ENCODE peak calls at places on chromosomes 11 and 22, in four cellular contexts. One of them, this sample, is unnamed.

GRCh38 chr11:82733444-82734119 is at the start of gene FAM181B:
- DNase-seq in mucosa of descending colon: peak; percentile 61
- DNase-seq in HT1080: no peak
- DNase-seq in GM03348: peak; percentile 35
- DNase-seq in this sample: peak; percentile 31

GRCh38 chr11:95584180-95584579 is 205.4 kb downstream of the FAM76B start:
- DNase-seq in mucosa of descending colon: no peak
- DNase-seq in HT1080: no peak
- DNase-seq in GM03348: no peak
- DNase-seq in this sample: peak; percentile 7

GRCh38 chr11:96095884-96096301 is 172.0 kb upstream of the MTMR2 start:
- DNase-seq in mucosa of descending colon: peak; percentile 33
- DNase-seq in HT1080: no peak
- DNase-seq in GM03348: no peak
- DNase-seq in this sample: peak; percentile 22

GRCh38 chr11:70953720-70954119 is 298.7 kb downstream of the SHANK2 start:
- DNase-seq in mucosa of descending colon: no peak
- DNase-seq in HT1080: no peak
- DNase-seq in GM03348: no peak
- DNase-seq in this sample: no peak

GRCh38 chr22:23750744-23751440 is at the start of gene ZNF70:
- DNase-seq in mucosa of descending colon: peak; percentile 95
- DNase-seq in HT1080: peak; percentile 71
- DNase-seq in GM03348: peak; percentile 94
- DNase-seq in this sample: peak; percentile 88

GRCh38 chr11:73265278-73265810 is 6.8 kb upstream of the P2RY6 start:
- DNase-seq in mucosa of descending colon: no peak
- DNase-seq in HT1080: no peak
- DNase-seq in GM03348: no peak
- DNase-seq in this sample: no peak

GRCh38 chr11:94845622-94846021 is 77.5 kb downstream of the AMOTL1 start:
- DNase-seq in mucosa of descending colon: no peak
- DNase-seq in HT1080: no peak
- DNase-seq in GM03348: no peak
- DNase-seq in this sample: no peak

GRCh38 chr11:22173532-22173931 is 19.4 kb upstream of the ANO5 start:
- DNase-seq in mucosa of descending colon: no peak
- DNase-seq in HT1080: no peak
- DNase-seq in GM03348: no peak
- DNase-seq in this sample: no peak

GRCh38 chr22:37609240-37610152 is 862 bp downstream of the GGA1 start:
- DNase-seq in mucosa of descending colon: peak; percentile 49
- DNase-seq in HT1080: no peak
- DNase-seq in GM03348: peak; percentile 41
- DNase-seq in this sample: peak; percentile 36

GRCh38 chr11:27317751-27318150 is 45.3 kb downstream of the CCDC34 start:
- DNase-seq in mucosa of descending colon: no peak
- DNase-seq in HT1080: peak; percentile 61
- DNase-seq in GM03348: peak; percentile 54
- DNase-seq in this sample: peak; percentile 70

GRCh38 chr11:110433393-110434333 is 3.9 kb downstream of the FDX1 start:
- DNase-seq in mucosa of descending colon: no peak
- DNase-seq in HT1080: peak; percentile 30
- DNase-seq in GM03348: peak; percentile 43
- DNase-seq in this sample: peak; percentile 54

GRCh38 chr11:12119502-12119901 is 9.1 kb downstream of the MICAL2 start:
- DNase-seq in mucosa of descending colon: peak; percentile 68
- DNase-seq in HT1080: peak; percentile 36
- DNase-seq in GM03348: no peak
- DNase-seq in this sample: peak; percentile 47

GRCh38 chr11:41954034-41954433 is 494.6 kb upstream of the LRRC4C start:
- DNase-seq in mucosa of descending colon: no peak
- DNase-seq in HT1080: peak; percentile 84
- DNase-seq in GM03348: peak; percentile 64
- DNase-seq in this sample: peak; percentile 52

GRCh38 chr22:49968313-49968830 is 7.8 kb downstream of the PIM3 start:
- DNase-seq in mucosa of descending colon: peak; percentile 41
- DNase-seq in HT1080: no peak
- DNase-seq in GM03348: no peak
- DNase-seq in this sample: no peak

GRCh38 chr11:134026655-134027343 is 42.1 kb upstream of the JAM3 start:
- DNase-seq in mucosa of descending colon: no peak
- DNase-seq in HT1080: no peak
- DNase-seq in GM03348: no peak
- DNase-seq in this sample: peak; percentile 28

GRCh38 chr11:9574806-9575530 is 1.5 kb downstream of the WEE1 start:
- DNase-seq in mucosa of descending colon: peak; percentile 53
- DNase-seq in HT1080: peak; percentile 81
- DNase-seq in GM03348: peak; percentile 78
- DNase-seq in this sample: peak; percentile 91

GRCh38 chr11:60710482-60710881 is 11.1 kb downstream of the MS4A8 start:
- DNase-seq in mucosa of descending colon: no peak
- DNase-seq in HT1080: peak; percentile 8
- DNase-seq in GM03348: no peak
- DNase-seq in this sample: no peak

GRCh38 chr11:113567867-113568266 is 92.7 kb upstream of the DRD2 start:
- DNase-seq in mucosa of descending colon: no peak
- DNase-seq in HT1080: no peak
- DNase-seq in GM03348: no peak
- DNase-seq in this sample: no peak